ENCODE peak calls at places on chromosomes 7 and 10, in four cellular contexts. J is NCI-H1092, S is T-helper 17 cell, C is AG04449. P is an unnamed sample.

GRCh38 chr10:112360308-112361270 is 13.3 kb upstream of the ACSL5 start:
- DNase-seq in C (no peak), S (no peak), J (no peak), P (no peak)

GRCh38 chr7:112073530-112073929 is 132.7 kb downstream of the DOCK4 start:
- DNase-seq in J (no peak), C (no peak), S (no peak), P (no peak)

GRCh38 chr7:1087952-1088920 is at the start of gene GPER1:
- DNase-seq in C (no peak), S (no peak), J (no peak), P (no peak)

GRCh38 chr7:111735661-111736323 is 173.5 kb upstream of the IMMP2L start:
- DNase-seq in S (no peak), C (peak), J (peak), P (peak)

GRCh38 chr10:29862926-29863614 is 196.3 kb downstream of the JCAD start:
- DNase-seq in C (peak), S (no peak), J (no peak), P (no peak)

GRCh38 chr10:70518695-70519094 is 40.1 kb downstream of the PALD1 start:
- DNase-seq in C (peak), S (no peak), J (no peak), P (no peak)

GRCh38 chr10:78175444-78175843 is 141.8 kb downstream of the RPS24 start:
- DNase-seq in S (no peak), J (no peak), C (no peak), P (no peak)

GRCh38 chr7:27140108-27140842 is 3.2 kb downstream of the HOXA5 start:
- DNase-seq in S (no peak), C (no peak), J (no peak), P (no peak)

GRCh38 chr10:86899128-86899527 is 58.3 kb downstream of the MMRN2 start:
- DNase-seq in C (no peak), S (no peak), J (no peak), P (no peak)

GRCh38 chr7:30471205-30471604 is 7.4 kb downstream of the NOD1 start:
- DNase-seq in C (no peak), J (no peak), S (no peak), P (no peak)

GRCh38 chr7:116863168-116863670 is 832 bp downstream of the CAPZA2 start:
- DNase-seq in J (peak), C (no peak), S (no peak), P (no peak)

GRCh38 chr10:20892796-20893195 is 4.3 kb downstream of the NEBL start:
- DNase-seq in S (no peak), C (no peak), J (no peak), P (no peak)

GRCh38 chr10:11210211-11210922 is 192.7 kb downstream of the CELF2 start:
- DNase-seq in C (no peak), S (no peak), J (no peak), P (no peak)

GRCh38 chr7:151745706-151746105 is 131.2 kb downstream of the PRKAG2 start:
- DNase-seq in J (no peak), C (no peak), S (no peak), P (no peak)

GRCh38 chr7:92417913-92418312 is 29.4 kb upstream of the GATAD1 start:
- DNase-seq in J (no peak), S (no peak), C (no peak), P (no peak)

GRCh38 chr10:89165923-89166322 is 41.2 kb downstream of the CH25H start:
- DNase-seq in C (no peak), J (no peak), S (no peak), P (no peak)

GRCh38 chr7:128352636-128353035 is 8.9 kb downstream of the PRRT4 start:
- DNase-seq in J (no peak), S (no peak), C (no peak), P (no peak)

GRCh38 chr10:130430291-130430690 is 294.1 kb downstream of the GLRX3 start:
- DNase-seq in J (no peak), C (no peak), S (no peak), P (no peak)

GRCh38 chr7:151859948-151860685 is 16.8 kb downstream of the PRKAG2 start:
- DNase-seq in C (no peak), S (no peak), J (no peak), P (no peak)

GRCh38 chr10:8691498-8692017 is 637.1 kb downstream of the GATA3 start:
- DNase-seq in C (no peak), J (no peak), S (no peak), P (no peak)

GRCh38 chr7:77269360-77270075 is 69.9 kb upstream of the FGL2 start:
- DNase-seq in C (no peak), J (no peak), S (no peak), P (no peak)

GRCh38 chr7:33671521-33672262 is 233.6 kb upstream of the BMPER start:
- DNase-seq in J (peak), C (no peak), S (no peak), P (no peak)

GRCh38 chr10:133328358-133329343 is 8.0 kb downstream of the CALY start:
- DNase-seq in S (no peak), J (no peak), C (no peak), P (no peak)

GRCh38 chr10:95474228-95475002 is 86.8 kb downstream of the SORBS1 start:
- DNase-seq in J (peak), S (no peak), C (no peak), P (no peak)

GRCh38 chr10:107561136-107561650 is 396.7 kb upstream of the SORCS1 start:
- DNase-seq in C (no peak), J (no peak), S (no peak), P (no peak)

GRCh38 chr7:112079671-112080070 is 126.5 kb downstream of the DOCK4 start:
- DNase-seq in J (no peak), C (no peak), S (no peak), P (no peak)

GRCh38 chr7:77258593-77258992 is 59.0 kb upstream of the FGL2 start:
- DNase-seq in C (no peak), J (peak), S (no peak), P (no peak)

GRCh38 chr10:91824076-91824475 is 25.9 kb downstream of the TNKS2 start:
- DNase-seq in J (no peak), S (no peak), C (no peak), P (no peak)

GRCh38 chr10:47024399-47025252 is 113.4 kb downstream of the PTPN20 start:
- DNase-seq in S (peak), C (no peak), J (no peak), P (peak)

GRCh38 chr7:54869513-54869912 is 110.5 kb upstream of the SEC61G start:
- DNase-seq in J (no peak), C (no peak), S (no peak), P (no peak)

GRCh38 chr10:61733358-61733940 is 70.7 kb downstream of the CABCOCO1 start:
- DNase-seq in J (peak), C (no peak), S (no peak), P (no peak)

GRCh38 chr7:69739906-69740545 is 141.8 kb downstream of the AUTS2 start:
- DNase-seq in J (no peak), C (no peak), S (no peak), P (no peak)

GRCh38 chr10:123558651-123559050 is 107.5 kb upstream of the GPR26 start:
- DNase-seq in C (no peak), J (no peak), S (no peak), P (no peak)

GRCh38 chr7:98357751-98358161 is 43.1 kb downstream of the BAIAP2L1 start:
- DNase-seq in C (no peak), S (no peak), J (no peak), P (no peak)

GRCh38 chr10:5458425-5458824 is 40.9 kb downstream of the CALML5 start:
- DNase-seq in J (no peak), S (no peak), C (no peak), P (no peak)

GRCh38 chr7:119256446-119257131 is 1016.4 kb upstream of the KCND2 start:
- DNase-seq in S (no peak), J (peak), C (no peak), P (no peak)

GRCh38 chr7:5177060-5177459 is 13.0 kb upstream of the WIPI2 start:
- DNase-seq in S (no peak), C (no peak), J (peak), P (no peak)

GRCh38 chr10:79061441-79062315 is 7.1 kb upstream of the ZMIZ1 start:
- DNase-seq in J (no peak), S (no peak), C (no peak), P (no peak)